ENCODE peak calls at places on chromosomes 6 and 20, in ten cellular contexts. Y, N, D, I, U, J, R, M, V and A are unnamed samples.

GRCh38 chr6:47254906-47255305 is 54.8 kb downstream of the TNFRSF21 start:
- DNase-seq in Y (no peak), N (no peak), D (no peak), I (no peak), U (no peak), J (no peak), R (no peak), M (no peak), V (no peak), A (no peak)

GRCh38 chr6:118307581-118307980 is 240.5 kb upstream of the PLN start:
- DNase-seq in Y (peak; percentile 81), N (no peak), D (peak; percentile 22), I (no peak), U (no peak), J (no peak), R (no peak), M (no peak), V (no peak), A (no peak)

GRCh38 chr6:169109381-169109780 is 144.3 kb downstream of the THBS2 start:
- DNase-seq in Y (no peak), N (no peak), D (no peak), I (no peak), U (no peak), J (no peak), R (no peak), M (no peak), V (no peak), A (no peak)

GRCh38 chr6:85677243-85677956 is 34.7 kb upstream of the SYNCRIP start:
- DNase-seq in Y (no peak), N (no peak), D (no peak), I (no peak), U (no peak), J (no peak), R (no peak), M (no peak), V (no peak), A (no peak)

GRCh38 chr6:33995046-33995872 is 150.6 kb downstream of the GRM4 start:
- DNase-seq in Y (no peak), N (no peak), D (peak; percentile 77), I (no peak), U (no peak), J (no peak), R (no peak), M (no peak), V (no peak), A (no peak)

GRCh38 chr6:35562060-35562459 is 49.4 kb upstream of the TULP1 start:
- DNase-seq in Y (no peak), N (no peak), D (no peak), I (no peak), U (no peak), J (no peak), R (no peak), M (no peak), V (no peak), A (no peak)

GRCh38 chr20:38275815-38276550 is 15.4 kb upstream of the KIAA1755 start:
- DNase-seq in Y (peak; percentile 58), N (no peak), D (no peak), I (no peak), U (peak; percentile 91), J (peak; percentile 61), R (no peak), M (no peak), V (no peak), A (peak; percentile 52)

GRCh38 chr6:41079080-41079479 is 6.3 kb downstream of the NFYA start:
- DNase-seq in Y (no peak), N (no peak), D (no peak), I (no peak), U (no peak), J (no peak), R (no peak), M (no peak), V (no peak), A (no peak)

GRCh38 chr20:9052136-9052535 is 16.8 kb upstream of the PLCB4 start:
- DNase-seq in Y (no peak), N (no peak), D (no peak), I (no peak), U (no peak), J (no peak), R (peak; percentile 19), M (no peak), V (no peak), A (no peak)

GRCh38 chr6:131694832-131695426 is 6.3 kb downstream of the OR2A4 start:
- DNase-seq in Y (peak; percentile 68), N (peak; percentile 44), D (no peak), I (no peak), U (peak; percentile 61), J (peak; percentile 55), R (peak; percentile 47), M (peak; percentile 37), V (peak; percentile 51), A (peak; percentile 73)

GRCh38 chr6:158205220-158205944 is 37.2 kb downstream of the GTF2H5 start:
- DNase-seq in Y (no peak), N (no peak), D (no peak), I (no peak), U (no peak), J (no peak), R (peak; percentile 8), M (no peak), V (no peak), A (no peak)

GRCh38 chr6:158206740-158207451 is 38.7 kb downstream of the GTF2H5 start:
- DNase-seq in Y (no peak), N (no peak), D (no peak), I (no peak), U (no peak), J (no peak), R (no peak), M (no peak), V (no peak), A (no peak)

GRCh38 chr6:158207452-158207788 is 39.3 kb downstream of the GTF2H5 start:
- DNase-seq in Y (no peak), N (no peak), D (no peak), I (no peak), U (peak; percentile 20), J (no peak), R (no peak), M (no peak), V (no peak), A (peak; percentile 32)

GRCh38 chr6:158208226-158208807 is 40.2 kb downstream of the GTF2H5 start:
- DNase-seq in Y (no peak), N (no peak), D (no peak), I (no peak), U (no peak), J (no peak), R (no peak), M (no peak), V (no peak), A (no peak)

GRCh38 chr6:158204616-158205015 is 36.5 kb downstream of the GTF2H5 start:
- DNase-seq in Y (no peak), N (no peak), D (no peak), I (no peak), U (no peak), J (no peak), R (no peak), M (no peak), V (no peak), A (no peak)
- TF ChIP-seq CTCF in Y (no peak), N (no peak), D (no peak), I (no peak), U (no peak), J (no peak), R (no peak), M (no peak), V (no peak), A (no peak)

DNA sequence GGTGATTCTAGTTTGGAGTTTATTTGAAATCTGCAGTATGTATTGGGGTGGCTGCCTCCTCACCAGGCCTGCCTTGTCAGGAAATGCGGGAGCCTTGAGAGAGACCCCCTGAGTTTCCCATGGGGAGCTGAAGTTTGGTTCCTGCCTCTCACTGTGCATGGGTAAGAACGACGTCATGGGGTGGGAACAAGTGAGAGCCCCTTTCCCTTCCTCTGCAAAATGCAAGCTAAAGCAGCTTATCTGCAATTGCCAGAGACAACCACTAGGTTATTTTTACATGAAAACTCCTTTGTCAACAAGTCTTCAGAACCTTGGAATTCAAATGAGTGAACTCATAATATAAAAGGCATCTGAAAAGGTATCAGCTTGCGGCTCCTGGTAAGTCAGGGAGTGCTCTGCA is 58.4 kb downstream of the TMEM170B start:
- DNase-seq in Y (no peak), N (no peak), D (no peak), I (no peak), U (no peak), J (no peak), R (no peak), M (no peak), V (no peak), A (no peak)
- TF ChIP-seq CTCF in Y (no peak), N (peak; percentile 55), D (no peak), I (no peak), U (peak; percentile 66), J (no peak), R (peak; percentile 31), M (no peak), V (no peak), A (no peak)

GRCh38 chr20:2206957-2207769 is 88.6 kb upstream of the TGM3 start:
- DNase-seq in Y (peak; percentile 76), N (peak; percentile 87), D (peak; percentile 91), I (peak; percentile 76), U (peak; percentile 66), J (no peak), R (peak; percentile 29), M (peak; percentile 41), V (peak; percentile 92), A (peak; percentile 68)
- TF ChIP-seq CTCF in Y (peak; percentile 73), N (peak; percentile 76), D (peak; percentile 92), I (no peak), U (peak; percentile 92), J (peak; percentile 88), R (peak; percentile 84), M (peak; percentile 60), V (peak; percentile 82), A (peak; percentile 83)

GRCh38 chr6:29680904-29681303 is at the start of gene ZFP57:
- DNase-seq in Y (no peak), N (no peak), D (no peak), I (peak; percentile 24), U (no peak), J (no peak), R (no peak), M (no peak), V (no peak), A (peak; percentile 31)

GRCh38 chr6:29681811-29682210 is 859 bp upstream of the ZFP57 start:
- DNase-seq in Y (no peak), N (no peak), D (no peak), I (no peak), U (no peak), J (no peak), R (no peak), M (no peak), V (no peak), A (no peak)

GRCh38 chr6:29678114-29678513 is 2.8 kb downstream of the ZFP57 start:
- DNase-seq in Y (no peak), N (no peak), D (no peak), I (no peak), U (no peak), J (no peak), R (no peak), M (no peak), V (no peak), A (peak; percentile 80)

GRCh38 chr6:29679962-29680361 is 990 bp downstream of the ZFP57 start:
- DNase-seq in Y (no peak), N (no peak), D (no peak), I (no peak), U (no peak), J (no peak), R (no peak), M (no peak), V (no peak), A (peak; percentile 77)

DNA sequence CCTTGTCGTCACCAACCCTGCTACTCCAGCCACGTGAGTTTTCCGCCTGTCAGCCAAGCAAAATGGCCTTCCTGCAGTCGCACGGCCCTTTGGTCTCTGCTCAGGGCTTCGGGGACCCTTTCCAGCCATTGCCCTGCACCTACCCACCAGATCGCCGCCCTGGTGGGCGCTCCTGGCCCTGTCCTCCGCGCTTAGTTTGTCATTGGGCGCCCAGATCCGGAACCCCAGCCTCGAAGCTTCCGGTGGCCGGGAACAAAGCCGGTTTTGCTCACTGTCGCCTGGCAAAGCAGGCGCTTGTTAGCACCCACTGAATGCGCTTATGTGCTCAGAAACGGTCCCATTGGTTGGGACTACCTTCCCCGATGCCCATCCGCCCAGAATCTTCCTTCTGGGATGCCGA is 536 bp downstream of the ZFP57 start:
- DNase-seq in Y (no peak), N (no peak), D (no peak), I (no peak), U (no peak), J (no peak), R (no peak), M (no peak), V (no peak), A (peak; percentile 28)
- TF ChIP-seq CTCF in Y (no peak), N (no peak), D (no peak), I (no peak), U (no peak), J (no peak), R (no peak), M (no peak), V (no peak), A (no peak)